ENCODE peak calls at places on chromosomes 3 and 15, in seven cellular contexts. U is GM10248; R is AG04450; W is mesothelial cell of epicardium; G is HFF-Myc; O is thyroid gland; Y is CD4-positive, alpha-beta T cell. N is an unnamed sample.

GRCh38 chr15:68526269-68526668 is 52.5 kb upstream of the CORO2B start:
- DNase-seq in U (no peak), R (no peak), W (no peak), G (peak), O (no peak), Y (no peak), N (no peak)

GRCh38 chr3:127336086-127336485 is 48.2 kb upstream of the PRR20G start:
- DNase-seq in U (no peak), R (no peak), W (no peak), G (no peak), O (no peak), Y (no peak), N (no peak)

GRCh38 chr3:19901918-19902317 is 32.1 kb downstream of the EFHB start:
- DNase-seq in U (no peak), R (no peak), W (no peak), G (no peak), O (no peak), Y (no peak), N (no peak)

GRCh38 chr3:4994144-4994730 is 15.0 kb downstream of the BHLHE40 start:
- DNase-seq in U (no peak), R (no peak), W (no peak), G (no peak), O (no peak), Y (no peak), N (no peak)

GRCh38 chr3:113104746-113105479 is 106.4 kb upstream of the BOC start:
- DNase-seq in U (no peak), R (no peak), W (no peak), G (no peak), O (peak), Y (no peak), N (no peak)

GRCh38 chr15:62901916-62902554 is 140.5 kb upstream of the TPM1 start:
- DNase-seq in U (no peak), R (no peak), W (no peak), G (no peak), O (no peak), Y (no peak), N (no peak)

GRCh38 chr3:61663728-61664492 is 102.5 kb downstream of the PTPRG start:
- DNase-seq in U (no peak), R (peak), W (no peak), G (peak), O (peak), Y (no peak), N (no peak)

GRCh38 chr3:94234177-94234788 is 171.4 kb downstream of the NSUN3 start:
- DNase-seq in U (peak), R (no peak), W (no peak), G (peak), O (no peak), Y (no peak), N (peak)

GRCh38 chr15:87547470-87548181 is 708.9 kb downstream of the NTRK3 start:
- DNase-seq in U (no peak), R (no peak), W (no peak), G (no peak), O (no peak), Y (no peak), N (no peak)

GRCh38 chr3:112109313-112109712 is 23.1 kb downstream of the C3orf52 start:
- DNase-seq in U (no peak), R (no peak), W (no peak), G (no peak), O (no peak), Y (no peak), N (no peak)

GRCh38 chr3:126476166-126476975 is 680 bp upstream of the ZXDC start:
- DNase-seq in U (no peak), R (no peak), W (peak), G (no peak), O (peak), Y (no peak), N (peak)

GRCh38 chr3:177538064-177538742 is 340.9 kb upstream of the TBL1XR1 start:
- DNase-seq in U (no peak), R (no peak), W (no peak), G (no peak), O (no peak), Y (no peak), N (no peak)

GRCh38 chr3:141532609-141533008 is 45.8 kb downstream of the RASA2 start:
- DNase-seq in U (no peak), R (no peak), W (no peak), G (no peak), O (no peak), Y (no peak), N (no peak)

GRCh38 chr15:98421419-98422085 is 226.8 kb upstream of the IGF1R start:
- DNase-seq in U (peak), R (no peak), W (peak), G (no peak), O (peak), Y (peak), N (peak)

GRCh38 chr3:37519236-37519635 is 342.4 kb upstream of the CTDSPL start:
- DNase-seq in U (no peak), R (no peak), W (no peak), G (no peak), O (no peak), Y (no peak), N (no peak)

GRCh38 chr3:144677118-144677517 is 705.5 kb downstream of the DIPK2A start:
- DNase-seq in U (no peak), R (no peak), W (no peak), G (no peak), O (no peak), Y (no peak), N (no peak)

GRCh38 chr3:191324936-191325335 is 4.3 kb upstream of the CCDC50 start:
- DNase-seq in U (no peak), R (no peak), W (no peak), G (no peak), O (no peak), Y (no peak), N (no peak)

GRCh38 chr3:125593991-125594574 is 1.2 kb downstream of the OSBPL11 start:
- DNase-seq in U (peak), R (no peak), W (no peak), G (no peak), O (no peak), Y (no peak), N (no peak)

GRCh38 chr3:73404450-73404849 is 220.3 kb downstream of the PDZRN3 start:
- DNase-seq in U (no peak), R (no peak), W (no peak), G (no peak), O (no peak), Y (no peak), N (no peak)

GRCh38 chr3:171459130-171459941 is 869 bp downstream of the TNIK start:
- DNase-seq in U (no peak), R (no peak), W (peak), G (no peak), O (peak), Y (peak), N (peak)

GRCh38 chr3:105883798-105884377 is 15.1 kb upstream of the CBLB start:
- DNase-seq in U (no peak), R (no peak), W (no peak), G (no peak), O (no peak), Y (no peak), N (no peak)

GRCh38 chr15:68560501-68561113 is 18.2 kb upstream of the CORO2B start:
- DNase-seq in U (no peak), R (no peak), W (peak), G (no peak), O (no peak), Y (peak), N (no peak)

GRCh38 chr3:177827517-177828249 is 630.4 kb upstream of the TBL1XR1 start:
- DNase-seq in U (no peak), R (peak), W (no peak), G (peak), O (no peak), Y (no peak), N (no peak)

GRCh38 chr3:108223928-108224327 is 1.7 kb upstream of the IFT57 start:
- DNase-seq in U (no peak), R (no peak), W (no peak), G (no peak), O (no peak), Y (no peak), N (no peak)

GRCh38 chr3:183160616-183161015 is 1.9 kb downstream of the LAMP3 start:
- DNase-seq in U (no peak), R (no peak), W (no peak), G (no peak), O (no peak), Y (no peak), N (no peak)

GRCh38 chr3:174409085-174409743 is 449.9 kb upstream of the NAALADL2 start:
- DNase-seq in U (no peak), R (no peak), W (no peak), G (no peak), O (no peak), Y (no peak), N (no peak)

GRCh38 chr15:58227706-58228543 is 89.7 kb downstream of the AQP9 start:
- DNase-seq in U (peak), R (peak), W (peak), G (no peak), O (peak), Y (peak), N (peak)

GRCh38 chr3:72182206-72182605 is 397.3 kb upstream of the PROK2 start:
- DNase-seq in U (no peak), R (no peak), W (no peak), G (no peak), O (no peak), Y (no peak), N (no peak)

GRCh38 chr15:64773606-64774555 is 1.5 kb downstream of the RBPMS2 start:
- DNase-seq in U (no peak), R (no peak), W (peak), G (no peak), O (no peak), Y (no peak), N (peak)

GRCh38 chr15:41809121-41809520 is 18.8 kb upstream of the JMJD7 start:
- DNase-seq in U (no peak), R (no peak), W (no peak), G (no peak), O (no peak), Y (no peak), N (no peak)

GRCh38 chr15:41804361-41804760 is 23.5 kb upstream of the JMJD7 start:
- DNase-seq in U (no peak), R (no peak), W (no peak), G (no peak), O (peak), Y (no peak), N (no peak)

GRCh38 chr15:41805711-41806110 is 22.2 kb upstream of the JMJD7 start:
- DNase-seq in U (no peak), R (no peak), W (no peak), G (no peak), O (no peak), Y (no peak), N (no peak)

GRCh38 chr15:41804920-41805666 is 22.8 kb upstream of the JMJD7 start:
- DNase-seq in U (no peak), R (no peak), W (no peak), G (no peak), O (peak), Y (no peak), N (no peak)

GRCh38 chr15:41806291-41807181 is 21.4 kb upstream of the JMJD7 start:
- DNase-seq in U (no peak), R (no peak), W (no peak), G (no peak), O (peak), Y (no peak), N (no peak)
- TF ChIP-seq CTCF in U (no peak), R (no peak), W (no peak), G (no peak), O (no peak), Y (no peak), N (no peak)

DNA sequence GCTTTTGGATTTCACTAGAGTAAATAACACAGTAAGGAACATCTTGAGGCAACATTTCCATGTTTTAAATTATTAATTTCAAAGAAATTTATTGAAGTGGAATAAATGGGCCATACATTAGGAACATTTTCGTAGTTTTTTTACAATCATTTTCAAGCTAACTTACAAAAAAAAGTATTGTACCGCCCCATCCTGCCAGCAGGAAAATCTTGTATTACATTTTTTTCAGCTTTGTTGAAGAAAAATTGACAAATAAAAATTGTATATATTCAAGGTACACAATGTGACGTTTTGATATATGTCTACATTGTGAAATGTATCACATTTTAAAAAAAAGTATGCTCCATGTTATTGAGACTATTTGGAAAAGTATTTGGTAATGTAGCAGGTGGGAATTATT is 1001.9 kb upstream of the NR2F2 start:
- DNase-seq in U (no peak), R (no peak), W (no peak), G (no peak), O (no peak), Y (no peak), N (no peak)
- TF ChIP-seq CTCF in U (no peak), R (no peak), W (no peak), G (no peak), O (no peak), Y (no peak), N (peak)

GRCh38 chr15:42094512-42094963 is at the start of gene PLA2G4D:
- DNase-seq in U (no peak), R (no peak), W (no peak), G (no peak), O (peak), Y (no peak), N (no peak)
- TF ChIP-seq CTCF in U (no peak), R (no peak), W (no peak), G (no peak), O (no peak), Y (no peak), N (no peak)

GRCh38 chr3:42061711-42062408 is 29.3 kb upstream of the TRAK1 start:
- DNase-seq in U (no peak), R (peak), W (no peak), G (peak), O (peak), Y (no peak), N (no peak)

GRCh38 chr3:42061042-42061710 is 30.0 kb upstream of the TRAK1 start:
- DNase-seq in U (no peak), R (no peak), W (no peak), G (no peak), O (no peak), Y (no peak), N (no peak)

GRCh38 chr3:42066516-42067181 is 24.5 kb upstream of the TRAK1 start:
- DNase-seq in U (peak), R (no peak), W (no peak), G (no peak), O (no peak), Y (no peak), N (no peak)

GRCh38 chr3:42067324-42067723 is 23.8 kb upstream of the TRAK1 start:
- DNase-seq in U (peak), R (no peak), W (no peak), G (no peak), O (no peak), Y (no peak), N (no peak)

DNA sequence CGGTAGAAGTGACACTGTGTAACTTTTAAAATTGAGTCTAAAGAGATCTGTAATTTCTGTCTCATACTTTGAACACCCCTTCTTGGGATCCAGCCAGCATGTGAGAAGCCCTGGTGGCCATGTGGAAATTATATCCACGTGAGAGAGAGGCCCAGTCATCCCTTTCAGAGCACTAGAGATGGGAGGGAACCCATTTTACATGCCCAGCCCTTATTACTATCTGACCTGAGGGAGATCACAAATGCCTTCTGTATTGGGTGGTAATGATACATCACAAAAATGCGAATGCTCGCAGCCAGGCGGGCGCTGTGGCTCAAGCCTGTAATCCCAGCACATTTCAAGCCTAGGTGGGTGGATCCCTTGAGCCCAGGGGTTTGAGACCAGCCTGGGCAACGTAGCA is 27.3 kb upstream of the TRAK1 start:
- DNase-seq in U (no peak), R (no peak), W (no peak), G (peak), O (no peak), Y (no peak), N (no peak)
- TF ChIP-seq CTCF in U (no peak), R (no peak), W (no peak), G (no peak), O (no peak), Y (no peak), N (no peak)

GRCh38 chr15:76931397-76932089 is at the start of gene RCN2:
- DNase-seq in U (peak), R (peak), W (peak), G (peak), O (peak), Y (peak), N (peak)
- TF ChIP-seq CTCF in U (no peak), R (no peak), W (no peak), G (no peak), O (no peak), Y (no peak), N (no peak)

GRCh38 chr15:40762919-40763800 is 708 bp upstream of the GCHFR start:
- DNase-seq in U (peak), R (no peak), W (peak), G (no peak), O (peak), Y (peak), N (no peak)

GRCh38 chr15:40764766-40765136 is 883 bp downstream of the GCHFR start:
- DNase-seq in U (no peak), R (no peak), W (no peak), G (no peak), O (no peak), Y (no peak), N (no peak)

GRCh38 chr15:40766194-40766830 is 2.4 kb downstream of the GCHFR start:
- DNase-seq in U (no peak), R (no peak), W (no peak), G (no peak), O (no peak), Y (no peak), N (no peak)

GRCh38 chr15:40766906-40767837 is 2.6 kb upstream of the C15orf62 start:
- DNase-seq in U (no peak), R (no peak), W (no peak), G (no peak), O (no peak), Y (no peak), N (no peak)

GRCh38 chr15:40763801-40764765 is at the start of gene GCHFR:
- DNase-seq in U (peak), R (no peak), W (peak), G (no peak), O (peak), Y (peak), N (peak)
- TF ChIP-seq CTCF in U (peak), R (peak), W (peak), G (peak), O (no peak), Y (peak), N (peak)

GRCh38 chr15:88986949-88987589 is 73.9 kb upstream of the MFGE8 start:
- DNase-seq in U (no peak), R (no peak), W (no peak), G (no peak), O (no peak), Y (no peak), N (no peak)
- TF ChIP-seq CTCF in U (no peak), R (peak), W (no peak), G (no peak), O (no peak), Y (no peak), N (no peak)

GRCh38 chr15:99703603-99704443 is 29.4 kb downstream of the LYSMD4 start:
- DNase-seq in U (peak), R (peak), W (no peak), G (peak), O (no peak), Y (no peak), N (no peak)
- TF ChIP-seq CTCF in U (peak), R (peak), W (peak), G (peak), O (no peak), Y (no peak), N (peak)

DNA sequence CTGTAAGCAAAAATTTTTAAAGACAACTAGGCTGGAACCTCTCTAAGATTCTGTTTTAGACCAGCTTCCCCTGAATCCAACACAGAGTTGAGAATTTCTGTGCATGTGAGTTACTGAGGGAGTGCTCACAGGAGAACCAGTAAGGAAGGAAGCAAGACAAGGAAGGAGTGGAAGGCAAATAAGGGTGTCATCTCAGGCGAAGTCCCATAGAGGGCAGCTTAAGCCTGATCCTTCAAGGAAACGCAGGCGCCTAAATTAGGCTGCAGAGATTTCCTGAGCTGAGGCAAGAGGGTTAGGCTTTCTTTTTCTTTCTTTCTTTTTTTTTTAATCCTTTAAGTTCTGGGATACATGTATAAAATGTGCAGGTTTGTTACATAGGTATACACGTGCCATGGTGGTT is 36.2 kb upstream of the COL6A6 start:
- DNase-seq in U (no peak), R (peak), W (no peak), G (peak), O (peak), Y (no peak), N (peak)
- TF ChIP-seq CTCF in U (peak), R (peak), W (peak), G (peak), O (no peak), Y (no peak), N (peak)